ENCODE peak calls at places on chromosomes 4 and X, in five cellular contexts. G, C, T, N and Z are unnamed samples.

GRCh38 chrX:642436-643210 is 12.0 kb downstream of the SHOX start:
- DNase-seq in C (peak), G (no peak), N (no peak), T (peak), Z (no peak)

GRCh38 chr4:187209921-187210613 is 486.4 kb upstream of the FAT1 start:
- DNase-seq in G (peak), C (no peak), T (no peak), N (no peak), Z (peak)

GRCh38 chrX:37420179-37420578 is 71.0 kb downstream of the PRRG1 start:
- DNase-seq in T (no peak), N (no peak), C (no peak), G (no peak), Z (peak)

GRCh38 chr4:132266374-132266773 is 882.7 kb upstream of the PCDH10 start:
- DNase-seq in C (no peak), N (no peak), G (no peak), T (no peak), Z (no peak)

GRCh38 chrX:49878128-49878833 is 1.0 kb upstream of the USP27X start:
- DNase-seq in T (no peak), G (no peak), C (no peak), N (no peak), Z (peak)

GRCh38 chrX:154397888-154398667 is at the start of gene RPL10:
- DNase-seq in N (peak), G (peak), T (peak), C (no peak), Z (peak)

GRCh38 chr4:157128395-157128794 is 52.4 kb downstream of the GLRB start:
- DNase-seq in T (no peak), G (peak), N (no peak), C (no peak), Z (peak)

GRCh38 chrX:115372026-115372610 is 82.6 kb downstream of the LUZP4 start:
- DNase-seq in N (no peak), C (no peak), T (no peak), G (peak), Z (peak)

GRCh38 chr4:110959041-110959643 is 336.3 kb upstream of the PITX2 start:
- DNase-seq in T (no peak), C (no peak), G (peak), N (no peak), Z (peak)

GRCh38 chrX:46561931-46562721 is 11.4 kb upstream of the CHST7 start:
- DNase-seq in N (no peak), G (no peak), C (no peak), T (no peak), Z (no peak)

GRCh38 chr4:41611881-41612871 is 74.2 kb downstream of the LIMCH1 start:
- DNase-seq in N (no peak), T (no peak), G (peak), C (no peak), Z (peak)

GRCh38 chr4:138090145-138090917 is 151.8 kb downstream of the SLC7A11 start:
- DNase-seq in C (no peak), G (peak), T (no peak), N (no peak), Z (peak)

GRCh38 chr4:105966046-105966445 is 70.8 kb downstream of the NPNT start:
- DNase-seq in N (no peak), T (no peak), G (peak), C (no peak), Z (peak)

GRCh38 chrX:130575831-130576404 is 174.1 kb downstream of the RBMX2 start:
- DNase-seq in N (no peak), G (peak), C (no peak), T (no peak), Z (peak)

GRCh38 chrX:155215443-155216178 is 649 bp upstream of the VBP1 start:
- DNase-seq in N (no peak), C (no peak), T (no peak), G (peak), Z (no peak)

GRCh38 chrX:47080215-47080914 is 2.1 kb downstream of the RGN start:
- DNase-seq in C (no peak), N (no peak), T (no peak), G (no peak), Z (no peak)

GRCh38 chrX:123590842-123591491 is 141.9 kb downstream of the THOC2 start:
- DNase-seq in T (no peak), G (peak), C (no peak), N (no peak), Z (peak)

GRCh38 chr4:8544282-8544681 is 35.9 kb upstream of the GPR78 start:
- DNase-seq in G (no peak), C (no peak), N (no peak), T (no peak), Z (no peak)

GRCh38 chr4:7938513-7939376 is 916 bp downstream of the AFAP1 start:
- DNase-seq in C (no peak), T (peak), N (no peak), G (peak), Z (peak)

GRCh38 chr4:25180524-25181131 is 20.4 kb upstream of the SEPSECS start:
- DNase-seq in G (peak), T (no peak), C (no peak), N (no peak), Z (peak)

GRCh38 chr4:159435561-159436023 is 332.7 kb downstream of the RAPGEF2 start:
- DNase-seq in N (no peak), C (no peak), T (no peak), G (peak), Z (no peak)

GRCh38 chr4:185219551-185220344 is 10.3 kb downstream of the SNX25 start:
- DNase-seq in G (no peak), C (no peak), N (no peak), T (no peak), Z (peak)
- H3K4me3 ChIP-seq in G (no peak), C (no peak), N (no peak), T (no peak), Z (no peak)

DNA sequence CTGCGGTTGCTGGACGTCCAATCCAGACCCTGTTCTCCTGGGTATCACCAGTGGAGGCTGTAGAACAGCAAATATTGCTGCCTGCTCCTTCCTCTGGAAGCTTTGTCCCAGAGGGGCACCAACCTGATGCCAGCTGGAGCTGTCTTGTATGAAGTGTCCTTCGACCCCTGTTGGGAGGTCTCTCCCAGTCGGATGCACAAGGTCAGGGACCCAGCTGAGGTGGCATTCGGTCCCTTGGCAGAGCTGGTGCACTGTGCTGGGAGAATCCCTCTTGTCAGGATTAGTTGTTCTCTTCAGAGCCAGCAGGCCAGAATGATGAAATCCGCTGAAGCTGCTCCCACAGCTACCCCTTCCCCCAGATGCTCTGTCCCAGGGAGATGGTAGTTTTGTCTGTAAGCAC is 110.3 kb upstream of the ZXDB start:
- DNase-seq in T (no peak), N (no peak), G (no peak), C (no peak), Z (no peak)
- H3K4me3 ChIP-seq in T (no peak), N (no peak), G (no peak), C (no peak), Z (no peak)

DNA sequence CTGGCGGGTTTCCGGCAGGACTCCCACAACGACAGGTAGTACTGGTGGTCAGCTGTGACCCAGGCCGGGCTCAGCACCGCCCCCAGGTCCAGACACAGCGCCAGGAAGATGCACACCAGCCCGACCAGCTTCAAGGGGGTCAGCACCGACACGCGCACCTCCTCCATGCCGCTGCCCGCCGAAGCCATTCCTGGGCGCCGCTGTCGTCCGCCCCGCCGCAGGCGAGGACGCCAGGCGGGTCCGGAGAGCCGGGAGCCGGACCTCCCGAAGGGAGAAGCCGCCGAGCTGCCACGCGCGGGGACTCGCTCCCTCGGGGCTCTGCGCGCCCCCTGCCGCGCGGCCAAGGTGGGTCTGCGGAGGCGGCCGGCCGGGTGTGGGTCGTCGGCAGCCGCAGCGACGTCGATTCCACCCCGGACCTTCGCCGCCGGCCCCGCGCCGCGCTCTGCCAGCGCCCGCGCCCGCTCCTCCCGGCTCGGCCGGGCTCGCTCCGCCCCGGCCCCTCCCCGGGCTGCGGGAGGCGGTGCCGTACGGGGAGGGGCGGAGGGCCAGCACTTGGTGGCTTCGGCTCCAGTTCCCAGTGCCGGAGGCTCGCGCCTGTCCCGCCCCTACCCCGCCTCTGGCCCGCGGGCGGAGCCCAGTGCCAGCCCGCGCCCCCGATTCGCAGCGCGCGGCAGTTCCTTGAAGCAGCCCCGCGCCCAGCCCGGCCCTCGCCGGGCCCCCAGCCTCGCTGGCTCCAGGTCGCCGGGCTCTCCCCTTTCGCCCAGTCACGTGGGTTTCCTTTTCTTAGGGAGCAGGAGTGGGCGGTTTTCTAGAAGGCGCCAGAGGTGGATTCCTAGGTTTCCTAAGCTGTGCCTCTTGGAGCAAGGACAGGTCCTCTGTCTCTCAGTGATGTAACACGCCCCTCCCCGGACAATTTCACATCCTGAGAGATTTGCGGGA is at the start of gene TMEM47:
- DNase-seq in C (no peak), T (no peak), G (peak), N (peak), Z (peak)
- H3K4me3 ChIP-seq in C (peak), T (no peak), G (peak), N (peak), Z (peak)

DNA sequence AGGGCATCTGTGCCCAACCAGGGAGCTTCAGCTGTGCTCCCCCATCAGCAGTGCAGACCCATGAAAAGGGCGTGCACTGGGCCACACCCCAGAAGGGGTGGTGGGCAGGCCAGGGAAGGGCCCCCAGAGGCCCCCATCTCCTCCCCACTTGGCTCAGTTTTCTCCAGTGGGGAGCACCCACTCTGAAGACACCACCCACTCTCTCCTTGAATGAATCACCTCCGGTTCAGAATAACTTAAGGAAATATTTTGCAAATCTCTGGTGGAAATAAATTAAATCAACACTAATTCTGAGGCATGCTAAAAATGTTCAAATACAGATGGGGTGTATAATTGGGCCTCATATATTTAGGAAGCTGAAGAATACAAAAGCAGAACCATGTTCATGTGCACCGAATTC is 41.3 kb upstream of the PPP2R2C start:
- DNase-seq in N (no peak), G (no peak), T (no peak), C (no peak), Z (no peak)
- H3K4me3 ChIP-seq in N (no peak), G (no peak), T (no peak), C (no peak), Z (no peak)

GRCh38 chrX:72376124-72376523 is 70.4 kb upstream of the CITED1 start:
- DNase-seq in N (no peak), C (no peak), T (no peak), G (no peak), Z (no peak)
- H3K4me3 ChIP-seq in N (no peak), C (no peak), T (no peak), G (no peak), Z (no peak)

DNA sequence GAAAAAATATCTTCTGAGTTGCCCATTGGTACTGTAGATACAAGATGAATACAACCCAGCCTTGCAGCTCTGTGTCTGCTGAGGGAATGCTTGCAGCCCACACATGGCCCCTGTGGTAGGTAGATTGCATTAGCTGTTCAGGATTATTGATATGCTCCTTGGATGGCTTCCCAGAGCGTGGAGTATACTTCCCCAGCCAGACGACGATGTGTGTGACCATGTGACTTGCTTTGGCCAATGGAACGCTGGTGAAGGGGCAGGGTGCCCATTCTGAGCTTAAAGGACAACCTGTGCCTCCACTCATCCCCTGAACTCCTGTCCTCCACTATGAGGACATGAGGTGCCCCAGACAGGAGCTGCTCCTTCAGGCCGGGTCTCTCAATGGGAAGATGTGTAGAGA is 23.9 kb upstream of the FGFBP2 start:
- DNase-seq in G (no peak), C (no peak), T (no peak), N (no peak), Z (no peak)
- H3K4me3 ChIP-seq in G (no peak), C (no peak), T (no peak), N (no peak), Z (no peak)

GRCh38 chr4:181944527-181944926 is 298.7 kb upstream of the TENM3 start:
- DNase-seq in T (no peak), G (no peak), N (no peak), C (no peak), Z (no peak)
- H3K4me3 ChIP-seq in T (no peak), G (no peak), N (no peak), C (no peak), Z (no peak)

GRCh38 chrX:3195845-3196244 is 150.6 kb downstream of the MXRA5 start:
- DNase-seq in N (no peak), T (no peak), C (no peak), G (no peak), Z (no peak)

GRCh38 chrX:3192835-3193234 is 151.6 kb downstream of the ARSF start:
- DNase-seq in G (no peak), C (no peak), T (no peak), N (no peak), Z (no peak)

GRCh38 chrX:3191821-3192220 is 150.6 kb downstream of the ARSF start:
- DNase-seq in G (no peak), C (no peak), N (no peak), T (no peak), Z (peak)

GRCh38 chrX:3191186-3191585 is 149.9 kb downstream of the ARSF start:
- DNase-seq in N (no peak), T (no peak), C (no peak), G (no peak), Z (peak)
- H3K4me3 ChIP-seq in N (no peak), T (no peak), C (no peak), G (no peak), Z (no peak)

GRCh38 chr4:53321988-53322289 is 43.9 kb downstream of the SCFD2 start:
- DNase-seq in C (no peak), N (no peak), G (no peak), T (no peak), Z (no peak)
- H3K4me3 ChIP-seq in C (no peak), N (no peak), G (no peak), T (no peak), Z (peak)

GRCh38 chrX:56233682-56234081 is 1.5 kb downstream of the KLF8 start:
- DNase-seq in C (no peak), G (peak), T (no peak), N (no peak), Z (peak)

GRCh38 chrX:56232221-56233082 is at the start of gene KLF8:
- DNase-seq in C (no peak), G (peak), N (peak), T (no peak), Z (no peak)

GRCh38 chrX:56228914-56229313 is 3.2 kb upstream of the KLF8 start:
- DNase-seq in T (no peak), G (peak), N (no peak), C (no peak), Z (no peak)

GRCh38 chrX:56233100-56233499 is 944 bp downstream of the KLF8 start:
- DNase-seq in T (no peak), C (no peak), N (no peak), G (no peak), Z (no peak)

DNA sequence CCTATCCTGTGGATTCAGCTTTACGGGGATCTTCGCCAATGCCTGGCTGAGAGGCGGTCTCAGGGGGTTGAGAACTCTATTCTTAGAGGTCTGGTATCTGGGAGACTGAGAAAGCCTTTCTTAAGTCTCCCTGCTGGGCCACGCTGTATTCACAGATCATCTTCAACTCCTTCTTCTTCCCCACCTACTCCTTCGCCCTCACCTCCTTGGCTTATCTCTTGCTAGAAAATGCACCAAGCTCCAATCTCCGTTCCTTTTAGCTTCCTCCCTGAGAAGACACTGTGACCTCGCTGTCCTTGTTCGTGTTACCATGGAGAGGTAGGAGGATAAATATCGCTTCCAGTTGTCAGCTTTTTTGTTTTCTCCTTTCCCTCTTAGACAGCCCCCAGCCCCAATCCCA is 450 bp upstream of the KLF8 start:
- DNase-seq in N (no peak), G (no peak), T (no peak), C (no peak), Z (no peak)
- H3K4me3 ChIP-seq in N (peak), G (no peak), T (peak), C (peak), Z (no peak)